ENCODE peak calls at places on chromosomes 12 and 14, in ten cellular contexts. Z, U, K, H, L, X, P, J, T and W are unnamed samples.

GRCh38 chr12:124683330-124683662 is 115.9 kb upstream of the NCOR2 start:
- DNase-seq in L (no peak), H (no peak), Z (no peak), T (no peak), X (no peak), J (peak), K (no peak), U (no peak), P (no peak), W (no peak)

GRCh38 chr14:60815371-60815770 is 80.8 kb downstream of the MNAT1 start:
- DNase-seq in Z (no peak), T (no peak), H (no peak), X (no peak), L (no peak), U (no peak), J (no peak), K (no peak), P (no peak), W (no peak)

GRCh38 chr12:22615963-22616501 is 8.9 kb upstream of the ETNK1 start:
- DNase-seq in U (no peak), H (no peak), T (no peak), L (no peak), P (no peak), Z (no peak), K (no peak), J (no peak), X (no peak), W (no peak)

GRCh38 chr14:31785574-31785973 is 224.4 kb downstream of the NUBPL start:
- DNase-seq in U (no peak), P (no peak), T (no peak), H (no peak), X (no peak), L (no peak), K (no peak), J (no peak), Z (no peak), W (no peak)

GRCh38 chr12:44000309-44000952 is 164.6 kb downstream of the TMEM117 start:
- DNase-seq in H (peak), U (no peak), X (no peak), L (no peak), Z (no peak), J (peak), P (no peak), K (no peak), T (no peak), W (peak)

GRCh38 chr12:72246370-72246769 is 25.8 kb upstream of the TRHDE start:
- DNase-seq in T (no peak), X (no peak), J (no peak), P (no peak), L (no peak), U (no peak), Z (no peak), K (no peak), H (no peak), W (no peak)

GRCh38 chr14:59631237-59631636 is 54.6 kb upstream of the CCDC175 start:
- DNase-seq in J (peak), P (no peak), U (no peak), Z (no peak), K (no peak), L (no peak), X (no peak), T (no peak), H (no peak), W (peak)

GRCh38 chr14:93343266-93343665 is 3.7 kb upstream of the COX8C start:
- DNase-seq in J (no peak), U (no peak), L (no peak), X (no peak), K (no peak), Z (no peak), H (no peak), P (no peak), T (no peak), W (no peak)

GRCh38 chr12:112735296-112735695 is 56.3 kb upstream of the RPH3A start:
- DNase-seq in H (no peak), Z (no peak), P (no peak), X (no peak), T (no peak), J (no peak), K (no peak), U (no peak), L (no peak), W (no peak)

GRCh38 chr12:69389836-69390235 is 30.3 kb downstream of the YEATS4 start:
- DNase-seq in T (no peak), H (peak), L (no peak), Z (no peak), J (no peak), U (no peak), P (no peak), X (no peak), K (no peak), W (no peak)

GRCh38 chr14:95609398-95609990 is 74.6 kb downstream of the GLRX5 start:
- DNase-seq in Z (no peak), L (no peak), U (no peak), J (peak), H (peak), X (no peak), K (no peak), P (no peak), T (no peak), W (peak)